ENCODE peak calls at places on chromosomes 4 and X, in five cellular contexts. O is GM13976; X is left ventricle myocardium superior; Q is activated T-helper 1 cell treated with anti-CD3 and anti-CD28 coated beads, Interleukin-2, amount 50 U/mL, for 16 hours; J is SW480. K is an unnamed sample.

GRCh38 chrX:33339219-33339618 is 127.9 kb upstream of the DMD start:
- DNase-seq in O (no peak), X (no peak), Q (no peak), J (no peak), K (peak; percentile 15)

GRCh38 chr4:8019396-8020365 is 80.0 kb upstream of the AFAP1 start:
- DNase-seq in O (no peak), X (no peak), Q (no peak), J (no peak), K (no peak)

GRCh38 chrX:23503835-23504539 is 163.3 kb upstream of the PRDX4 start:
- DNase-seq in O (no peak), X (peak; percentile 79), Q (no peak), J (peak; percentile 83), K (peak; percentile 85)

GRCh38 chr4:128950796-128951195 is 141.3 kb downstream of the JADE1 start:
- DNase-seq in O (no peak), X (no peak), Q (no peak), J (no peak), K (no peak)

GRCh38 chrX:136878423-136878822 is 2.1 kb downstream of the RBMX start:
- DNase-seq in O (no peak), X (no peak), Q (no peak), J (no peak), K (no peak)

GRCh38 chrX:133337250-133337649 is 78.0 kb downstream of the GPC4 start:
- DNase-seq in O (no peak), X (no peak), Q (no peak), J (no peak), K (no peak)

GRCh38 chr4:74109116-74109791 is 10.3 kb upstream of the CXCL2 start:
- DNase-seq in O (no peak), X (peak; percentile 40), Q (no peak), J (peak; percentile 52), K (no peak)

GRCh38 chr4:119300072-119300387 is 21.9 kb downstream of the FABP2 start:
- DNase-seq in O (no peak), X (peak; percentile 45), Q (no peak), J (peak; percentile 1), K (no peak)

GRCh38 chrX:46588263-46588662 is 14.7 kb downstream of the CHST7 start:
- DNase-seq in O (no peak), X (peak; percentile 55), Q (no peak), J (no peak), K (no peak)

GRCh38 chr4:105140684-105141490 is 5.8 kb upstream of the TET2 start:
- DNase-seq in O (no peak), X (no peak), Q (peak; percentile 6), J (peak; percentile 11), K (no peak)

GRCh38 chr4:187608001-187608421 is 387.6 kb upstream of the ZFP42 start:
- DNase-seq in O (no peak), X (no peak), Q (no peak), J (no peak), K (no peak)

GRCh38 chr4:85929926-85930325 is 429.9 kb downstream of the MAPK10 start:
- DNase-seq in O (no peak), X (no peak), Q (no peak), J (peak; percentile 13), K (peak; percentile 25)

GRCh38 chr4:95446204-95446603 is 102.6 kb downstream of the UNC5C start:
- DNase-seq in O (no peak), X (no peak), Q (no peak), J (no peak), K (no peak)

GRCh38 chrX:12237131-12237530 is 98.9 kb downstream of the FRMPD4 start:
- DNase-seq in O (no peak), X (no peak), Q (no peak), J (no peak), K (peak; percentile 0)

GRCh38 chr4:187204389-187204920 is 480.8 kb upstream of the FAT1 start:
- DNase-seq in O (no peak), X (no peak), Q (no peak), J (no peak), K (no peak)

GRCh38 chr4:140359571-140360427 is 13.6 kb upstream of the SCOC start:
- DNase-seq in O (peak; percentile 53), X (peak; percentile 59), Q (peak; percentile 57), J (peak; percentile 73), K (peak; percentile 92)

GRCh38 chr4:183376381-183376780 is 54.2 kb upstream of the CLDN24 start:
- DNase-seq in O (no peak), X (no peak), Q (no peak), J (no peak), K (no peak)

GRCh38 chr4:180153587-180153986 is 2089.6 kb upstream of the TENM3 start:
- DNase-seq in O (no peak), X (no peak), Q (no peak), J (no peak), K (no peak)

GRCh38 chr4:108433832-108434231 is 186.5 kb upstream of the RPL34 start:
- DNase-seq in O (no peak), X (no peak), Q (no peak), J (peak; percentile 88), K (no peak)

GRCh38 chrX:53188763-53189162 is 36.2 kb downstream of the KDM5C start:
- DNase-seq in O (no peak), X (no peak), Q (no peak), J (no peak), K (no peak)

GRCh38 chr4:67558493-67558892 is at the start of gene STAP1:
- DNase-seq in O (no peak), X (no peak), Q (no peak), J (no peak), K (no peak)

GRCh38 chrX:150361070-150361776 is 1.9 kb upstream of the MAMLD1 start:
- DNase-seq in O (peak; percentile 19), X (no peak), Q (peak; percentile 11), J (peak; percentile 2), K (no peak)

GRCh38 chr4:134905061-134905460 is 703.5 kb upstream of the PABPC4L start:
- DNase-seq in O (no peak), X (no peak), Q (no peak), J (no peak), K (no peak)

GRCh38 chr4:46844325-46844917 is 64.6 kb downstream of the COX7B2 start:
- DNase-seq in O (peak; percentile 13), X (no peak), Q (no peak), J (peak; percentile 40), K (peak; percentile 73)

GRCh38 chrX:24301060-24301459 is 12.8 kb downstream of the SUPT20HL2 start:
- DNase-seq in O (no peak), X (no peak), Q (no peak), J (no peak), K (no peak)

GRCh38 chr4:110270492-110271197 is 72.2 kb upstream of the ELOVL6 start:
- DNase-seq in O (no peak), X (no peak), Q (no peak), J (no peak), K (no peak)

GRCh38 chr4:156885374-156885773 is 86.2 kb downstream of the PDGFC start:
- DNase-seq in O (no peak), X (no peak), Q (no peak), J (no peak), K (no peak)

GRCh38 chr4:73891739-73892405 is 22.7 kb downstream of the CXCL1 start:
- DNase-seq in O (no peak), X (no peak), Q (no peak), J (no peak), K (no peak)

K was measured in COR-L47.